ENCODE peak calls at places on chromosomes 3 and 15, in five cellular contexts. V, G, J, S and Y are unnamed samples.

GRCh38 chr3:144502398-144502797 is 530.8 kb downstream of the DIPK2A start:
- DNase-seq in S (no peak), G (no peak), V (no peak), J (no peak), Y (no peak)

GRCh38 chr3:40232626-40233025 is 76.9 kb upstream of the EIF1B start:
- DNase-seq in S (no peak), V (no peak), G (no peak), J (no peak), Y (no peak)

GRCh38 chr3:149808209-149808829 is 4.7 kb upstream of the RNF13 start:
- DNase-seq in J (peak), G (peak), S (peak), V (peak), Y (peak)

GRCh38 chr3:168250415-168250861 is 154.7 kb upstream of the GOLIM4 start:
- DNase-seq in J (no peak), G (no peak), V (no peak), S (no peak), Y (no peak)

GRCh38 chr3:187958432-187959003 is 195.4 kb upstream of the LPP start:
- DNase-seq in S (peak), J (no peak), G (peak), V (no peak), Y (peak)

GRCh38 chr3:100002599-100003350 is 111.5 kb downstream of the FILIP1L start:
- DNase-seq in S (no peak), G (no peak), J (no peak), V (peak), Y (peak)

GRCh38 chr3:124935794-124936542 is 1.4 kb upstream of the MUC13 start:
- DNase-seq in V (no peak), S (no peak), G (no peak), J (no peak), Y (no peak)

GRCh38 chr3:908839-909238 is 184.0 kb upstream of the CNTN6 start:
- DNase-seq in S (no peak), V (peak), G (no peak), J (no peak), Y (no peak)

GRCh38 chr3:113533534-113533892 is 1.2 kb downstream of the SIDT1 start:
- DNase-seq in J (no peak), V (no peak), G (peak), S (peak), Y (peak)

GRCh38 chr3:123489400-123490004 is 40.6 kb upstream of the ADCY5 start:
- DNase-seq in G (peak), S (no peak), J (peak), V (peak), Y (peak)

GRCh38 chr3:145952541-145952940 is 208.4 kb downstream of the PLOD2 start:
- DNase-seq in J (no peak), V (no peak), S (no peak), G (no peak), Y (no peak)

GRCh38 chr3:50444213-50444612 is 59.2 kb downstream of the CACNA2D2 start:
- DNase-seq in G (no peak), S (no peak), V (no peak), J (no peak), Y (no peak)

GRCh38 chr15:42404461-42405235 is 45.3 kb downstream of the CAPN3 start:
- DNase-seq in J (peak), V (no peak), G (no peak), S (no peak), Y (no peak)